ENCODE peak calls at places on chromosome 1, in five cellular contexts. U is PC-9, L is NCI-H1092 treated with DMSO at 0.1 percent for 48 hours, E is NT2/D1, B is transverse colon. F is an unnamed sample.
A peak's percentile ranks its signal among the peaks of the same experiment; 100 is the strongest.

GRCh38 chr1:42163536-42164503 is 725 bp downstream of the GUCA2A start:
- DNase-seq in L (no peak), E (no peak), B (no peak), U (no peak), F (no peak)

GRCh38 chr1:173608503-173609216 is 5.8 kb upstream of the SLC9C2 start:
- DNase-seq in L (no peak), U (no peak), E (no peak), B (no peak), F (no peak)

GRCh38 chr1:232252719-232253118 is 377.2 kb downstream of the SIPA1L2 start:
- DNase-seq in B (no peak), L (no peak), E (peak; percentile 61), U (no peak), F (no peak)

GRCh38 chr1:108000620-108001105 is 35.7 kb upstream of the VAV3 start:
- DNase-seq in B (no peak), L (peak; percentile 76), E (no peak), U (peak; percentile 66), F (no peak)

GRCh38 chr1:208531003-208531750 is 287.0 kb upstream of the PLXNA2 start:
- DNase-seq in B (peak; percentile 72), L (no peak), U (no peak), E (no peak), F (no peak)

GRCh38 chr1:248697907-248698306 is 4.7 kb downstream of the OR14I1 start:
- DNase-seq in E (no peak), B (no peak), L (no peak), U (no peak), F (no peak)

GRCh38 chr1:183272390-183272801 is 86.3 kb downstream of the LAMC2 start:
- DNase-seq in U (peak; percentile 61), E (no peak), B (no peak), L (no peak), F (no peak)

GRCh38 chr1:246566808-246567154 is 525 bp downstream of the CNST start:
- DNase-seq in B (no peak), U (no peak), L (no peak), E (no peak), F (no peak)

GRCh38 chr1:1039145-1039910 is 19.4 kb downstream of the AGRN start:
- DNase-seq in L (no peak), E (no peak), B (no peak), U (no peak), F (no peak)

GRCh38 chr1:21325731-21326387 is 35.6 kb upstream of the ECE1 start:
- DNase-seq in B (no peak), U (no peak), E (no peak), L (no peak), F (no peak)

GRCh38 chr1:4931486-4931885 is 277.1 kb downstream of the AJAP1 start:
- DNase-seq in B (no peak), L (no peak), E (peak; percentile 13), U (no peak), F (no peak)

GRCh38 chr1:161706116-161706482 is 930 bp upstream of the FCRLA start:
- DNase-seq in E (no peak), B (no peak), L (no peak), U (no peak), F (no peak)

GRCh38 chr1:37892151-37893047 is 33.0 kb upstream of the MTF1 start:
- DNase-seq in E (no peak), L (no peak), B (no peak), U (no peak), F (no peak)

GRCh38 chr1:28163496-28164120 is 12.9 kb downstream of the PTAFR start:
- DNase-seq in B (no peak), L (peak; percentile 23), U (no peak), E (no peak), F (peak; percentile 42)

GRCh38 chr1:112712701-112713128 is 2.4 kb downstream of the PPM1J start:
- DNase-seq in B (no peak), E (no peak), U (no peak), L (no peak), F (no peak)

GRCh38 chr1:246155923-246156322 is 351.2 kb downstream of the SMYD3 start:
- DNase-seq in L (no peak), B (no peak), E (no peak), U (no peak), F (no peak)

GRCh38 chr1:6273380-6273891 is 12.5 kb upstream of the GPR153 start:
- DNase-seq in E (peak; percentile 38), B (no peak), L (no peak), U (no peak), F (peak; percentile 31)

GRCh38 chr1:54017979-54018378 is at the start of gene LDLRAD1:
- DNase-seq in U (peak; percentile 69), E (no peak), B (peak; percentile 45), L (no peak), F (no peak)

GRCh38 chr1:23446644-23447310 is 22.2 kb upstream of the TCEA3 start:
- DNase-seq in L (peak; percentile 33), B (no peak), E (no peak), U (no peak), F (no peak)

GRCh38 chr1:18936471-18936813 is 20.0 kb downstream of the IFFO2 start:
- DNase-seq in B (no peak), U (no peak), E (no peak), L (no peak), F (no peak)

GRCh38 chr1:182166321-182166720 is 104.8 kb upstream of the ZNF648 start:
- DNase-seq in E (no peak), L (no peak), U (no peak), B (no peak), F (no peak)

GRCh38 chr1:31183927-31184554 is 55.6 kb downstream of the NKAIN1 start:
- DNase-seq in E (peak; percentile 69), B (peak; percentile 30), U (peak; percentile 34), L (peak; percentile 55), F (no peak)

GRCh38 chr1:78464449-78464891 is 26.3 kb upstream of the PTGFR start:
- DNase-seq in E (no peak), L (no peak), B (no peak), U (no peak), F (no peak)

GRCh38 chr1:182629674-182630073 is 25.5 kb upstream of the RGS16 start:
- DNase-seq in B (no peak), U (no peak), E (no peak), L (no peak), F (no peak)

GRCh38 chr1:85689788-85690404 is 18.3 kb downstream of the ZNHIT6 start:
- DNase-seq in U (no peak), B (no peak), L (no peak), E (no peak), F (no peak)

GRCh38 chr1:92169161-92169560 is 48.6 kb upstream of the C1orf146 start:
- DNase-seq in B (no peak), E (no peak), U (no peak), L (peak; percentile 13), F (no peak)

GRCh38 chr1:183841550-183841949 is 36.6 kb downstream of the RGL1 start:
- DNase-seq in U (no peak), L (no peak), E (no peak), B (no peak), F (no peak)

GRCh38 chr1:22121421-22121911 is 21.4 kb downstream of the WNT4 start:
- DNase-seq in E (no peak), U (no peak), B (no peak), L (no peak), F (no peak)

GRCh38 chr1:61412601-61413000 is 312.3 kb downstream of the TM2D1 start:
- DNase-seq in E (no peak), B (no peak), U (no peak), L (no peak), F (no peak)

GRCh38 chr1:27772581-27772931 is 463 bp upstream of the STX12 start:
- DNase-seq in E (no peak), B (no peak), U (no peak), L (no peak), F (no peak)

GRCh38 chr1:153488731-153489130 is 28.3 kb upstream of the S100A7 start:
- DNase-seq in E (no peak), B (no peak), L (peak; percentile 23), U (no peak), F (no peak)

GRCh38 chr1:118989878-118990378 is 1.8 kb upstream of the TBX15 start:
- DNase-seq in B (no peak), E (no peak), L (no peak), U (no peak), F (no peak)

GRCh38 chr1:215567491-215568286 is 585 bp downstream of the KCTD3 start:
- DNase-seq in E (peak; percentile 56), B (peak; percentile 51), U (peak; percentile 58), L (peak; percentile 78), F (peak; percentile 46)

GRCh38 chr1:8985915-8986813 is 40.1 kb downstream of the SLC2A7 start:
- DNase-seq in E (no peak), U (peak; percentile 83), B (peak; percentile 80), L (peak; percentile 57), F (no peak)

GRCh38 chr1:16979475-16980327 is 719 bp downstream of the MFAP2 start:
- DNase-seq in U (no peak), B (no peak), L (no peak), E (no peak), F (no peak)

GRCh38 chr1:230270940-230271325 is 155.2 kb downstream of the PGBD5 start:
- DNase-seq in L (peak; percentile 92), E (no peak), U (no peak), B (no peak), F (no peak)